ENCODE peak calls at places on chromosome 18, in nine cellular contexts. C is kidney, T is HepG2, A is SJSA1, E is heart left ventricle, V is A549, K is mammary epithelial cell, H is GM23338, B is pancreas. N is an unnamed sample.

GRCh38 chr18:68800075-68800474 is 2.2 kb downstream of the CCDC102B start:
- DNase-seq in C (no peak), T (no peak), A (no peak), E (no peak), V (no peak), K (no peak), H (peak), B (no peak), N (no peak)

GRCh38 chr18:10138719-10139118 is 224.9 kb downstream of the VAPA start:
- DNase-seq in C (no peak), T (no peak), A (no peak), E (no peak), V (no peak), K (no peak), H (no peak), B (no peak), N (no peak)

GRCh38 chr18:11502368-11502767 is 107.0 kb upstream of the SLC35G4 start:
- DNase-seq in C (no peak), T (peak), A (no peak), E (no peak), V (no peak), K (no peak), H (no peak), B (no peak), N (no peak)

GRCh38 chr18:80190311-80190710 is 57.0 kb downstream of the PARD6G start:
- DNase-seq in C (no peak), T (no peak), A (no peak), E (no peak), V (no peak), K (no peak), H (no peak), B (no peak), N (no peak)

GRCh38 chr18:46622999-46623398 is 34.0 kb downstream of the LOXHD1 start:
- DNase-seq in C (no peak), T (no peak), A (no peak), E (no peak), V (no peak), K (peak), H (no peak), B (no peak), N (no peak)

GRCh38 chr18:12234451-12235190 is 19.5 kb upstream of the CIDEA start:
- DNase-seq in C (no peak), T (no peak), A (no peak), E (no peak), V (no peak), K (no peak), H (no peak), B (no peak), N (no peak)

GRCh38 chr18:23664674-23665073 is 2.0 kb upstream of the ANKRD29 start:
- DNase-seq in C (no peak), T (no peak), A (no peak), E (no peak), V (no peak), K (no peak), H (no peak), B (no peak), N (no peak)

GRCh38 chr18:36211612-36212065 is 24.3 kb downstream of the MOCOS start:
- DNase-seq in C (no peak), T (no peak), A (no peak), E (no peak), V (no peak), K (peak), H (no peak), B (no peak), N (no peak)

GRCh38 chr18:22385718-22386117 is 32.0 kb downstream of the CTAGE1 start:
- DNase-seq in C (no peak), T (no peak), A (no peak), E (no peak), V (no peak), K (peak), H (no peak), B (no peak), N (no peak)

GRCh38 chr18:42734520-42734919 is 381.0 kb downstream of the RIT2 start:
- DNase-seq in C (no peak), T (no peak), A (no peak), E (no peak), V (no peak), K (no peak), H (no peak), B (no peak), N (no peak)

GRCh38 chr18:40841473-40841872 is 1113.6 kb upstream of the PIK3C3 start:
- DNase-seq in C (no peak), T (no peak), A (no peak), E (no peak), V (no peak), K (peak), H (no peak), B (no peak), N (no peak)

GRCh38 chr18:68722807-68723206 is 7.9 kb upstream of the TMX3 start:
- DNase-seq in C (no peak), T (no peak), A (no peak), E (no peak), V (no peak), K (no peak), H (no peak), B (no peak), N (no peak)

GRCh38 chr18:73986711-73987110 is 160.9 kb downstream of the FBXO15 start:
- DNase-seq in C (no peak), T (no peak), A (no peak), E (no peak), V (no peak), K (no peak), H (no peak), B (no peak), N (no peak)

GRCh38 chr18:56233595-56233994 is 404.8 kb downstream of the TXNL1 start:
- DNase-seq in C (no peak), T (no peak), A (no peak), E (peak), V (no peak), K (peak), H (no peak), B (no peak), N (no peak)

GRCh38 chr18:34821669-34822210 is 111.6 kb downstream of the DTNA start:
- DNase-seq in C (no peak), T (peak), A (no peak), E (no peak), V (no peak), K (no peak), H (peak), B (no peak), N (no peak)

GRCh38 chr18:26930630-26931029 is 65.1 kb upstream of the AQP4 start:
- DNase-seq in C (no peak), T (no peak), A (no peak), E (no peak), V (no peak), K (no peak), H (no peak), B (no peak), N (no peak)

GRCh38 chr18:43950062-43950461 is 672.8 kb upstream of the SYT4 start:
- DNase-seq in C (no peak), T (no peak), A (no peak), E (no peak), V (no peak), K (no peak), H (no peak), B (no peak), N (no peak)

GRCh38 chr18:13136689-13137040 is 81.9 kb upstream of the LDLRAD4 start:
- DNase-seq in C (peak), T (no peak), A (no peak), E (peak), V (no peak), K (peak), H (peak), B (no peak), N (no peak)

GRCh38 chr18:47730795-47731194 is 199.7 kb downstream of the SMAD2 start:
- DNase-seq in C (no peak), T (no peak), A (no peak), E (no peak), V (no peak), K (peak), H (peak), B (no peak), N (no peak)

GRCh38 chr18:55266981-55267380 is 307.7 kb upstream of the CCDC68 start:
- DNase-seq in C (no peak), T (no peak), A (no peak), E (no peak), V (no peak), K (no peak), H (no peak), B (no peak), N (no peak)

GRCh38 chr18:30967701-30968100 is 74.8 kb downstream of the DSC3 start:
- DNase-seq in C (no peak), T (no peak), A (no peak), E (no peak), V (no peak), K (no peak), H (peak), B (no peak), N (no peak)

GRCh38 chr18:5772271-5772670 is 123.1 kb downstream of the TMEM200C start:
- DNase-seq in C (no peak), T (no peak), A (no peak), E (no peak), V (no peak), K (no peak), H (peak), B (no peak), N (no peak)

GRCh38 chr18:77065221-77065981 is 67.2 kb downstream of the MBP start:
- DNase-seq in C (no peak), T (no peak), A (peak), E (peak), V (peak), K (peak), H (no peak), B (no peak), N (no peak)

GRCh38 chr18:49669403-49669802 is 107.5 kb downstream of the LIPG start:
- DNase-seq in C (no peak), T (no peak), A (no peak), E (no peak), V (no peak), K (peak), H (no peak), B (no peak), N (no peak)

GRCh38 chr18:24055878-24056277 is 41.3 kb downstream of the TTC39C start:
- DNase-seq in C (no peak), T (no peak), A (no peak), E (no peak), V (no peak), K (no peak), H (no peak), B (no peak), N (no peak)

GRCh38 chr18:36441872-36442271 is 144.4 kb downstream of the FHOD3 start:
- DNase-seq in C (no peak), T (no peak), A (no peak), E (no peak), V (no peak), K (peak), H (no peak), B (no peak), N (no peak)

GRCh38 chr18:78856569-78857200 is 122.9 kb upstream of the SALL3 start:
- DNase-seq in C (peak), T (no peak), A (no peak), E (no peak), V (no peak), K (no peak), H (no peak), B (no peak), N (no peak)

GRCh38 chr18:6959110-6959509 is 158.5 kb downstream of the LAMA1 start:
- DNase-seq in C (peak), T (no peak), A (no peak), E (no peak), V (no peak), K (no peak), H (no peak), B (no peak), N (no peak)

GRCh38 chr18:47343291-47343690 is 91.8 kb upstream of the SKOR2 start:
- DNase-seq in C (no peak), T (no peak), A (no peak), E (no peak), V (no peak), K (no peak), H (no peak), B (no peak), N (no peak)

GRCh38 chr18:75251466-75251865 is 40.9 kb downstream of the TSHZ1 start:
- DNase-seq in C (no peak), T (no peak), A (no peak), E (no peak), V (no peak), K (no peak), H (no peak), B (no peak), N (no peak)

GRCh38 chr18:75253784-75254183 is 43.2 kb downstream of the TSHZ1 start:
- DNase-seq in C (no peak), T (no peak), A (no peak), E (no peak), V (no peak), K (no peak), H (no peak), B (no peak), N (no peak)

GRCh38 chr18:75250471-75250821 is 39.8 kb downstream of the TSHZ1 start:
- DNase-seq in C (peak), T (no peak), A (no peak), E (no peak), V (no peak), K (no peak), H (no peak), B (no peak), N (no peak)

GRCh38 chr18:75253043-75253442 is 42.4 kb downstream of the TSHZ1 start:
- DNase-seq in C (no peak), T (no peak), A (no peak), E (no peak), V (no peak), K (no peak), H (no peak), B (no peak), N (no peak)

GRCh38 chr18:75252136-75252535 is 41.5 kb downstream of the TSHZ1 start:
- DNase-seq in C (no peak), T (no peak), A (no peak), E (no peak), V (no peak), K (no peak), H (no peak), B (no peak), N (no peak)
- H3K27ac ChIP-seq in C (no peak), T (no peak), A (no peak), E (no peak), V (no peak), K (no peak), H (no peak), B (no peak), N (no peak)

GRCh38 chr18:58896268-58896667 is 31.6 kb downstream of the ZNF532 start:
- DNase-seq in C (no peak), T (no peak), A (no peak), E (no peak), V (no peak), K (no peak), H (no peak), B (no peak), N (no peak)
- H3K27ac ChIP-seq in C (peak), T (no peak), A (no peak), E (no peak), V (no peak), K (no peak), H (peak), B (no peak), N (no peak)

DNA sequence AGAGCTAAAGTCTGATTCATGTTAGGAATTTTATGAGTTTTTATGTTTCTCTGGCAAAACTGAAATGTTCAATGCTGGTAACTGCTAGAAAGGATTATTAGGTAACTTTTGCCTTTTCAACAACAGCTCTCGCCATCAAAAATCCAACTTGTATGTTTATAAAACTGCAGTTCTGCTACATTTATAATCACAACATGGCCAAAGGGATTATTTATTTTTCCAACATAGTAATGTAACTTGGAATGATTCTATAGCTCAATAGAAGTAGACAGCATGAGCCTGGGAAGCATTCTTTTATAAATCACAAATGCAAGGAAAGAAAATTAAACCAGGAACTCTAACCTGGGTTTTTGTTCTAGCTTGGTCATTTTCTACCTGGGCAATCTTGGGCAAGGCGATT is 470.9 kb downstream of the TGIF1 start:
- DNase-seq in C (no peak), T (no peak), A (no peak), E (no peak), V (no peak), K (no peak), H (no peak), B (no peak), N (no peak)
- H3K27ac ChIP-seq in C (no peak), T (no peak), A (no peak), E (no peak), V (no peak), K (no peak), H (no peak), B (no peak), N (no peak)

DNA sequence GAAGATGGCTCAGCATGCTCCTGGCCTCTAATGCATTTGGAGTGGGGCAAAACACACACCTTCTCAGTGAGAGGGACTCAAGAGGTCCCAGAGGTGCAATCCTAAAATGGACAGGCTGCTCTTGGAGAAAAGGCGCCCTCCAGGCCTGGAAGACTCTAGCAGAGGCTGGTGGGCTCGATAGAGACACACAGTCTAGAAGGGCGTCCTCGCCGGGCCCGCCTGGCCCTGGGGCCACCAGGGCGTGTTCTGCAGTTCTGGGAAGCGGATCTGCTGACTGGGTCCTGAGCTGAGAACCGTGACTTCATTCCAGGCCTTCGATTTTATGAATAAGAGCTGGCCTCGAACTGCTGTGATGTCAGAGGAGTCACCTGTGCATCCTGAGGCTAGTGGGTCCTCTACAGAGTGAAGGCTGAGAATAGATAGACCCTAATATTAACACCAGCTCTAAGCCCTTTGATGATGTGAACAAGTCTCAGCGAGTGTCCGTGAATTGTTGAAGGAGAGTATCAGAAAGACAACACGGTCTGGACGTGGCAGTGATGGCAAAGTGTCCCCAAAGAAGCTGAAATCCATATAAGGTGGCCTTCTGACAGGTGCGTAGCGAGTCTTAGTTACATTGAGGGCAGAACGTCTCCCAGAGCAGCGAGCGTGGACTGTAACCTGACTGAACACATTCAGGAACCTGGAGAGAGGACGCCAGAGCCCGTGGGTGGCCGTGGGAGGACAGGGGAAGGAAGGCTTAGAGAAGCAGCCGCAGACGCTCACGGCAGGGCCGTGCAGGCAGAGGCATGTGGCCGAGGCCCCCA is 136.9 kb downstream of the PTGR3 start:
- DNase-seq in C (peak), T (no peak), A (no peak), E (no peak), V (no peak), K (no peak), H (no peak), B (no peak), N (no peak)
- H3K27ac ChIP-seq in C (no peak), T (no peak), A (no peak), E (no peak), V (no peak), K (no peak), H (no peak), B (no peak), N (no peak)

GRCh38 chr18:59909289-59910036 is 9.7 kb downstream of the PMAIP1 start:
- DNase-seq in C (no peak), T (no peak), A (no peak), E (no peak), V (no peak), K (peak), H (no peak), B (no peak), N (no peak)

GRCh38 chr18:59910967-59911366 is 11.2 kb downstream of the PMAIP1 start:
- DNase-seq in C (no peak), T (no peak), A (no peak), E (no peak), V (no peak), K (no peak), H (no peak), B (no peak), N (no peak)

GRCh38 chr18:59907172-59907571 is 7.4 kb downstream of the PMAIP1 start:
- DNase-seq in C (no peak), T (no peak), A (no peak), E (no peak), V (no peak), K (no peak), H (no peak), B (no peak), N (no peak)

GRCh38 chr18:59907660-59908059 is 7.9 kb downstream of the PMAIP1 start:
- DNase-seq in C (no peak), T (no peak), A (no peak), E (no peak), V (no peak), K (no peak), H (no peak), B (no peak), N (no peak)

DNA sequence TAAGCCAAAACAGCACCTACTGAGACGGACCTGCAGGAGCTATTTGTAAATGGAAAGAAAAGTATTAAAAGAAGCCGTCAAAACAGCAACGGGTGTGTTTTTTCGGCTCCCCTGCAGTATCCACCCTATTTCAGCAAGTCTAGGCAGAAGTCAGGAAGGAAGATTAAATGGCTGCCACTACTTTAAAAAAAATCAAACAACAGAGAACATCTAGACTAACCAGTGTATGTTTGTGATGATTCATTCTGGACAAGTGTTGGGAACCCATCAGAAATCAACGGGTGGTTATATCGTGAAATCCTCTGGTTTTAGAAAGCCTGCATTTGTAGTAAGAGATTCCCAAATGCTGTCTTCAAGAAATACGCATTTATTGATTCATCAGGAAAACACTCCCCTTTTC is 9.0 kb downstream of the PMAIP1 start:
- DNase-seq in C (no peak), T (no peak), A (no peak), E (no peak), V (no peak), K (peak), H (no peak), B (no peak), N (no peak)
- H3K27ac ChIP-seq in C (no peak), T (no peak), A (peak), E (no peak), V (peak), K (no peak), H (peak), B (no peak), N (no peak)

GRCh38 chr18:8946046-8946838 is 156.3 kb upstream of the NDUFV2 start:
- DNase-seq in C (no peak), T (no peak), A (no peak), E (no peak), V (no peak), K (peak), H (no peak), B (no peak), N (no peak)
- H3K27ac ChIP-seq in C (no peak), T (no peak), A (peak), E (no peak), V (no peak), K (peak), H (no peak), B (no peak), N (no peak)

GRCh38 chr18:54257015-54257414 is 12.3 kb upstream of the POLI start:
- DNase-seq in C (no peak), T (no peak), A (no peak), E (no peak), V (no peak), K (no peak), H (no peak), B (no peak), N (no peak)

GRCh38 chr18:54263904-54264336 is 5.4 kb upstream of the POLI start:
- DNase-seq in C (no peak), T (peak), A (no peak), E (no peak), V (no peak), K (no peak), H (no peak), B (no peak), N (no peak)

GRCh38 chr18:54255141-54255540 is 14.2 kb upstream of the POLI start:
- DNase-seq in C (no peak), T (no peak), A (no peak), E (no peak), V (no peak), K (no peak), H (no peak), B (no peak), N (no peak)

GRCh38 chr18:54261894-54262293 is 7.4 kb upstream of the POLI start:
- DNase-seq in C (no peak), T (no peak), A (no peak), E (no peak), V (no peak), K (no peak), H (no peak), B (no peak), N (no peak)

GRCh38 chr18:54260376-54261072 is 8.8 kb upstream of the POLI start:
- DNase-seq in C (no peak), T (peak), A (no peak), E (no peak), V (no peak), K (peak), H (no peak), B (no peak), N (no peak)
- H3K27ac ChIP-seq in C (no peak), T (peak), A (no peak), E (no peak), V (no peak), K (peak), H (no peak), B (peak), N (no peak)